ENCODE peak calls at places on chromosomes 13 and 19, in four cellular contexts. B, T, H and A are unnamed samples.

GRCh38 chr13:99264053-99264452 is 5.9 kb upstream of the GPR18 start:
- DNase-seq in B (no peak), T (no peak), H (no peak), A (no peak)

GRCh38 chr13:99356216-99357089 is 49.3 kb upstream of the GPR183 start:
- DNase-seq in B (peak; percentile 87), T (peak; percentile 39), H (peak; percentile 61), A (no peak)

GRCh38 chr13:26946675-26947342 is 186.2 kb upstream of the GPR12 start:
- DNase-seq in B (peak; percentile 84), T (peak; percentile 42), H (no peak), A (no peak)

GRCh38 chr19:39924389-39924788 is 10.0 kb downstream of the FCGBP start:
- DNase-seq in B (no peak), T (no peak), H (no peak), A (no peak)

GRCh38 chr13:73961181-73961580 is 173.0 kb downstream of the KLF12 start:
- DNase-seq in B (no peak), T (no peak), H (no peak), A (no peak)

GRCh38 chr13:33323766-33324525 is 38.4 kb upstream of the STARD13 start:
- DNase-seq in B (peak; percentile 46), T (no peak), H (no peak), A (no peak)

GRCh38 chr13:46158983-46159382 is 23.0 kb downstream of the LCP1 start:
- DNase-seq in B (no peak), T (no peak), H (no peak), A (no peak)

GRCh38 chr13:49062297-49062896 is 86.7 kb downstream of the FNDC3A start:
- DNase-seq in B (no peak), T (no peak), H (no peak), A (no peak)

GRCh38 chr13:113080361-113080831 is 25.2 kb upstream of the F7 start:
- DNase-seq in B (no peak), T (no peak), H (no peak), A (no peak)

GRCh38 chr19:50875795-50876422 is 2.7 kb downstream of the KLK2 start:
- DNase-seq in B (no peak), T (no peak), H (no peak), A (no peak)

GRCh38 chr19:15280915-15281683 is 48.9 kb upstream of the EPHX3 start:
- DNase-seq in B (peak; percentile 91), T (peak; percentile 72), H (no peak), A (no peak)

GRCh38 chr13:75417647-75418046 is 64.3 kb downstream of the TBC1D4 start:
- DNase-seq in B (no peak), T (no peak), H (no peak), A (no peak)

GRCh38 chr19:3722443-3723109 is 14.4 kb downstream of the TJP3 start:
- DNase-seq in B (no peak), T (no peak), H (no peak), A (no peak)

GRCh38 chr13:93872948-93873347 is 606.5 kb downstream of the DCT start:
- DNase-seq in B (no peak), T (no peak), H (no peak), A (no peak)

GRCh38 chr19:49339364-49340068 is 4.3 kb downstream of the CD37 start:
- DNase-seq in B (peak; percentile 96), T (peak; percentile 32), H (no peak), A (peak; percentile 35)

GRCh38 chr13:112679381-112679780 is 10.5 kb upstream of the ATP11A start:
- DNase-seq in B (no peak), T (no peak), H (no peak), A (no peak)

GRCh38 chr13:75910591-75910990 is 274.5 kb downstream of the LMO7 start:
- DNase-seq in B (no peak), T (no peak), H (no peak), A (no peak)

GRCh38 chr19:50893047-50893737 is 18.0 kb downstream of the KLK4 start:
- DNase-seq in B (no peak), T (no peak), H (no peak), A (no peak)

GRCh38 chr19:11349171-11349570 is 2.9 kb downstream of the CCDC159 start:
- DNase-seq in B (no peak), T (no peak), H (no peak), A (no peak)

GRCh38 chr13:32427852-32428580 is at the start of gene N4BP2L1:
- DNase-seq in B (peak; percentile 55), T (no peak), H (peak; percentile 83), A (no peak)

GRCh38 chr13:48976677-48977625 is 1.2 kb downstream of the FNDC3A start:
- DNase-seq in B (no peak), T (no peak), H (no peak), A (no peak)

GRCh38 chr13:75705395-75705794 is 69.3 kb downstream of the LMO7 start:
- DNase-seq in B (peak; percentile 39), T (no peak), H (no peak), A (peak; percentile 44)

GRCh38 chr13:64723735-64724134 is 2506.4 kb downstream of the PCDH9 start:
- DNase-seq in B (peak; percentile 93), T (peak; percentile 74), H (no peak), A (peak; percentile 80)

GRCh38 chr19:2888739-2889224 is 11.9 kb upstream of the ZNF57 start:
- DNase-seq in B (no peak), T (no peak), H (peak; percentile 26), A (no peak)

GRCh38 chr19:47609885-47610545 is 1.1 kb downstream of the BICRA start:
- DNase-seq in B (peak; percentile 66), T (no peak), H (peak; percentile 57), A (no peak)

GRCh38 chr19:50843701-50844221 is 10.4 kb upstream of the KLK15 start:
- DNase-seq in B (no peak), T (no peak), H (no peak), A (no peak)

GRCh38 chr19:5665781-5666513 is 14.4 kb downstream of the MICOS13 start:
- DNase-seq in B (peak; percentile 33), T (peak; percentile 41), H (no peak), A (no peak)

GRCh38 chr13:73767191-73767741 is 366.9 kb downstream of the KLF12 start:
- DNase-seq in B (no peak), T (no peak), H (no peak), A (no peak)

GRCh38 chr13:113654591-113655357 is 3.2 kb downstream of the ATP4B start:
- DNase-seq in B (no peak), T (no peak), H (peak; percentile 4), A (no peak)

GRCh38 chr19:750640-751423 is at the start of gene MISP:
- DNase-seq in B (no peak), T (no peak), H (no peak), A (no peak)

GRCh38 chr19:57587529-57587928 is 3.6 kb downstream of the ZIK1 start:
- DNase-seq in B (peak; percentile 20), T (peak; percentile 15), H (no peak), A (peak; percentile 25)

GRCh38 chr13:99970761-99971575 is 599 bp downstream of the ZIC5 start:
- DNase-seq in B (no peak), T (no peak), H (no peak), A (no peak)

GRCh38 chr13:33112745-33113144 is 96.5 kb downstream of the KL start:
- DNase-seq in B (no peak), T (no peak), H (no peak), A (no peak)

GRCh38 chr19:52464798-52465470 is 11.6 kb downstream of the ZNF578 start:
- DNase-seq in B (no peak), T (no peak), H (no peak), A (no peak)
- TF ChIP-seq CTCF in B (no peak), T (no peak), H (no peak), A (no peak)

GRCh38 chr19:43562211-43562697 is 13.1 kb downstream of the XRCC1 start:
- DNase-seq in B (no peak), T (no peak), H (no peak), A (no peak)
- H3K4me3 ChIP-seq in B (no peak overlapping the region), T (no peak overlapping the region), H (peak overlapping the region; percentile 30), A (no peak overlapping the region)

GRCh38 chr13:96996886-96997285 is 2.6 kb upstream of the OXGR1 start:
- DNase-seq in B (no peak), T (no peak), H (no peak), A (no peak)

GRCh38 chr13:96998071-96998470 is 3.8 kb upstream of the OXGR1 start:
- DNase-seq in B (no peak), T (no peak), H (no peak), A (no peak)

GRCh38 chr13:96994849-96995243 is 570 bp upstream of the OXGR1 start:
- DNase-seq in B (no peak), T (no peak), H (no peak), A (no peak)

GRCh38 chr13:96994030-96994848 is at the start of gene OXGR1:
- DNase-seq in B (no peak), T (no peak), H (no peak), A (no peak)

DNA sequence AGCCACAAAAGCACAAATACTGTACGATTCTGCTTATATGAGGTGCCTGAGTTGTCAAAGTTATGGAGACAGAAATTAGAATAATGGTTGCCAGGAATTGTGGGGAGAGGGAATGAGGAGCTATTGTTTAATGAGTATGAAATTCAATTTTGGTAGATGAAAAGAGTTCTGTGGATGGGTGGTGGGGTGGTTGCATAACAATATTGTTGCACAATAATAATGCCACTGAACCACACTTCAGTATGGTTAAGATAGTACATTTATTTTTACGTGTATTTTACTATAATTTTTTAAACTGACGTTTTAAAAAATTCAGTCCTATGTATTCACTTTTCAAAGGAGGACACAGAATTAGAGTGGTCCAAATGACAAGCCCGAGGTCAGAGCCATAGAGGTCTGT is 1.8 kb upstream of the OXGR1 start:
- DNase-seq in B (no peak), T (no peak), H (no peak), A (no peak)
- H3K27me3 ChIP-seq in B (peaks cover 88% of the 10 kb centered on the region), T (peaks cover 28% of the 10 kb centered on the region), H (no peaks in the 10 kb centered on the region), A (peaks cover 8% of the 10 kb centered on the region)

GRCh38 chr19:8366961-8367326 is 3.0 kb downstream of the ANGPTL4 start:
- DNase-seq in B (peak; percentile 95), T (no peak), H (no peak), A (no peak)

GRCh38 chr19:8367327-8368001 is 3.5 kb downstream of the ANGPTL4 start:
- DNase-seq in B (peak; percentile 100), T (peak; percentile 96), H (no peak), A (peak; percentile 82)

GRCh38 chr19:8361921-8362793 is 1.8 kb upstream of the ANGPTL4 start:
- DNase-seq in B (peak; percentile 99), T (peak; percentile 94), H (no peak), A (peak; percentile 86)

GRCh38 chr19:8366121-8366581 is 2.2 kb downstream of the ANGPTL4 start:
- DNase-seq in B (peak; percentile 26), T (no peak), H (no peak), A (no peak)

DNA sequence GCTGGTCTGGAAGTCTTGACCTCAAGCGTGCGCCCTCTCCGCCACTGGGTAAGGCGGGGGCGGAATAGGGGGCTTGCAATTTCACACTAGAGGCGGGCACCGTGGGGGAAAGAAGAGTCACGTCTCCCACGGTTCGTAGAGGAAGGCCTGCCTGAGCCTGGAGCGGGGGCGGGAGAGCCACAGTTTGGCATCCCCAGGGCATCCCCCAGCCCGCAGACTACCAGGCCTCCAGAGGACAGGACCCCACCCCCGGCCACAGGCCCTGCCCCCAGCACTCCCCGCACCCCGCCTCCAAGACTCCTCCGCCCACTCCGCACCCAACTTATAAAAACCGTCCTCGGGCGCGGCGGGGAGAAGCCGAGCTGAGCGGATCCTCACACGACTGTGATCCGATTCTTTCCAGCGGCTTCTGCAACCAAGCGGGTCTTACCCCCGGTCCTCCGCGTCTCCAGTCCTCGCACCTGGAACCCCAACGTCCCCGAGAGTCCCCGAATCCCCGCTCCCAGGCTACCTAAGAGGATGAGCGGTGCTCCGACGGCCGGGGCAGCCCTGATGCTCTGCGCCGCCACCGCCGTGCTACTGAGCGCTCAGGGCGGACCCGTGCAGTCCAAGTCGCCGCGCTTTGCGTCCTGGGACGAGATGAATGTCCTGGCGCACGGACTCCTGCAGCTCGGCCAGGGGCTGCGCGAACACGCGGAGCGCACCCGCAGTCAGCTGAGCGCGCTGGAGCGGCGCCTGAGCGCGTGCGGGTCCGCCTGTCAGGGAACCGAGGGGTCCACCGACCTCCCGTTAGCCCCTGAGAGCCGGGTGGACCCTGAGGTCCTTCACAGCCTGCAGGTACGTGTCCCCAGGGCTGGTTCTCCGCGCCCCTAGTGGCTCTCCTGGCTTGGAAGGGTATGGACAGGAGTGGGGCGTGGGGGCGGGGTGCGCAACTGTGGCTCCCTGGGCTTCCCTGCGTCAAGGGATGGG is at the start of gene ANGPTL4:
- DNase-seq in B (peak; percentile 92), T (no peak), H (peak; percentile 39), A (no peak)
- TF ChIP-seq CTCF in B (peak; percentile 29), T (peak; percentile 26), H (no peak), A (peak; percentile 54)